ENCODE peak calls at places on chromosomes 16 and 17, in eight cellular contexts. O is A549, U is ovary, E is HCT116, V is esophagus squamous epithelium, S is breast epithelium, T is body of pancreas, G is prostate gland. L is an unnamed sample.

GRCh38 chr16:4521971-4522623 is 16.5 kb downstream of the CDIP1 start:
- DNase-seq in O (no peak), U (no peak), E (no peak), V (no peak), S (no peak), T (peak; percentile 71), G (no peak), L (no peak)

GRCh38 chr16:69397821-69398521 is 12.2 kb upstream of the TERF2 start:
- DNase-seq in O (peak; percentile 93), U (peak; percentile 72), E (peak; percentile 76), V (no peak), S (no peak), T (peak; percentile 66), G (no peak), L (peak; percentile 29)

GRCh38 chr17:58319181-58320162 is 9.1 kb downstream of the TSPOAP1 start:
- DNase-seq in O (no peak), U (no peak), E (no peak), V (no peak), S (peak; percentile 44), T (no peak), G (no peak), L (no peak)

GRCh38 chr17:30332057-30332542 is 1.8 kb downstream of the TMIGD1 start:
- DNase-seq in O (peak; percentile 73), U (no peak), E (no peak), V (no peak), S (no peak), T (no peak), G (no peak), L (no peak)

GRCh38 chr17:7328840-7329359 is at the start of gene NEURL4:
- DNase-seq in O (peak; percentile 44), U (no peak), E (no peak), V (no peak), S (no peak), T (no peak), G (no peak), L (no peak)

GRCh38 chr16:81686391-81687182 is 92.5 kb upstream of the PLCG2 start:
- DNase-seq in O (no peak), U (no peak), E (no peak), V (no peak), S (no peak), T (no peak), G (no peak), L (no peak)

GRCh38 chr16:50021509-50021908 is 3.5 kb upstream of the CNEP1R1 start:
- DNase-seq in O (peak; percentile 20), U (no peak), E (no peak), V (no peak), S (no peak), T (no peak), G (no peak), L (no peak)

GRCh38 chr17:76077582-76078110 is 1.3 kb upstream of the ZACN start:
- DNase-seq in O (no peak), U (no peak), E (no peak), V (no peak), S (no peak), T (peak; percentile 65), G (no peak), L (no peak)

GRCh38 chr17:61511480-61512182 is 59.4 kb downstream of the TBX4 start:
- DNase-seq in O (no peak), U (no peak), E (no peak), V (no peak), S (no peak), T (no peak), G (peak; percentile 43), L (no peak)

GRCh38 chr17:39208893-39209292 is 8.8 kb downstream of the RPL19 start:
- DNase-seq in O (peak; percentile 54), U (no peak), E (no peak), V (no peak), S (no peak), T (no peak), G (no peak), L (no peak)

GRCh38 chr16:88477631-88478030 is 24.6 kb downstream of the ZFPM1 start:
- DNase-seq in O (no peak), U (no peak), E (no peak), V (no peak), S (no peak), T (no peak), G (no peak), L (no peak)

GRCh38 chr16:88476817-88477397 is 23.8 kb downstream of the ZFPM1 start:
- DNase-seq in O (no peak), U (no peak), E (no peak), V (no peak), S (no peak), T (peak; percentile 50), G (no peak), L (no peak)

GRCh38 chr16:88475037-88475436 is 22.0 kb downstream of the ZFPM1 start:
- DNase-seq in O (no peak), U (no peak), E (no peak), V (no peak), S (no peak), T (no peak), G (no peak), L (no peak)

GRCh38 chr16:88478115-88478514 is 25.0 kb downstream of the ZFPM1 start:
- DNase-seq in O (no peak), U (no peak), E (no peak), V (no peak), S (no peak), T (no peak), G (no peak), L (no peak)

DNA sequence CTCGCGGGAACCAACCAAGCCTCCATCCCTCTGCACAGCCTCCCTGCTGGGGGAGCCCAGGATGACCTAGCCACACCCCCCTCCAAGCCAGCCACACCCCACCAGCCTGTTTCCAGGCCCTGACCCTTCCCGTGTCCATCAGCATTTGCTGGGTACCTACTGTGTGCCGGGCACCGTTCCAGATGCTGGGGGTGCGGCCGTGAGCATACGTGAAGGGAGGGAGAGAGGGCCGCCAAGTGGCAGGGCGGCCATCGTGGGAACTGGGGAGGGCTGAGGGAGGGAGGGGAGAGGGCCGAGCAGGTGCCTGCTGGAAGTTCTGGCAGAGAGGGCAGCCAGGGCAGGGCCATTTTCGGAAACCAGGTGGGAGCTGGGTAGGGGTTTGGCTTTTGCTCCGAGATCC is 23.1 kb downstream of the ZFPM1 start:
- DNase-seq in O (no peak), U (no peak), E (no peak), V (no peak), S (no peak), T (peak; percentile 46), G (no peak), L (no peak)
- H3K4me3 ChIP-seq in O (no peak overlapping the region), U (no peak overlapping the region), E (no peak overlapping the region), V (no peak overlapping the region), S (no peak overlapping the region), T (no peak overlapping the region), G (no peak overlapping the region), L (no peak overlapping the region)

GRCh38 chr17:40343126-40344119 is 21.1 kb downstream of the GJD3 start:
- DNase-seq in O (no peak), U (no peak), E (no peak), V (no peak), S (no peak), T (no peak), G (no peak), L (no peak)

GRCh38 chr17:40345161-40346034 is 19.1 kb downstream of the GJD3 start:
- DNase-seq in O (peak; percentile 72), U (peak; percentile 71), E (no peak), V (no peak), S (no peak), T (peak; percentile 86), G (peak; percentile 64), L (peak; percentile 61)

GRCh38 chr17:40346061-40346767 is 18.3 kb downstream of the GJD3 start:
- DNase-seq in O (no peak), U (no peak), E (no peak), V (no peak), S (no peak), T (no peak), G (no peak), L (peak; percentile 23)

GRCh38 chr17:40342575-40343058 is 21.9 kb downstream of the GJD3 start:
- DNase-seq in O (no peak), U (no peak), E (no peak), V (no peak), S (no peak), T (no peak), G (no peak), L (no peak)

GRCh38 chr17:40344321-40345160 is 20.0 kb downstream of the GJD3 start:
- DNase-seq in O (no peak), U (no peak), E (no peak), V (no peak), S (no peak), T (no peak), G (no peak), L (peak; percentile 26)
- TF ChIP-seq POLR2A in O (no peak), U (no peak), E (no peak), V (no peak), S (no peak), T (no peak), G (no peak), L (no peak)

DNA sequence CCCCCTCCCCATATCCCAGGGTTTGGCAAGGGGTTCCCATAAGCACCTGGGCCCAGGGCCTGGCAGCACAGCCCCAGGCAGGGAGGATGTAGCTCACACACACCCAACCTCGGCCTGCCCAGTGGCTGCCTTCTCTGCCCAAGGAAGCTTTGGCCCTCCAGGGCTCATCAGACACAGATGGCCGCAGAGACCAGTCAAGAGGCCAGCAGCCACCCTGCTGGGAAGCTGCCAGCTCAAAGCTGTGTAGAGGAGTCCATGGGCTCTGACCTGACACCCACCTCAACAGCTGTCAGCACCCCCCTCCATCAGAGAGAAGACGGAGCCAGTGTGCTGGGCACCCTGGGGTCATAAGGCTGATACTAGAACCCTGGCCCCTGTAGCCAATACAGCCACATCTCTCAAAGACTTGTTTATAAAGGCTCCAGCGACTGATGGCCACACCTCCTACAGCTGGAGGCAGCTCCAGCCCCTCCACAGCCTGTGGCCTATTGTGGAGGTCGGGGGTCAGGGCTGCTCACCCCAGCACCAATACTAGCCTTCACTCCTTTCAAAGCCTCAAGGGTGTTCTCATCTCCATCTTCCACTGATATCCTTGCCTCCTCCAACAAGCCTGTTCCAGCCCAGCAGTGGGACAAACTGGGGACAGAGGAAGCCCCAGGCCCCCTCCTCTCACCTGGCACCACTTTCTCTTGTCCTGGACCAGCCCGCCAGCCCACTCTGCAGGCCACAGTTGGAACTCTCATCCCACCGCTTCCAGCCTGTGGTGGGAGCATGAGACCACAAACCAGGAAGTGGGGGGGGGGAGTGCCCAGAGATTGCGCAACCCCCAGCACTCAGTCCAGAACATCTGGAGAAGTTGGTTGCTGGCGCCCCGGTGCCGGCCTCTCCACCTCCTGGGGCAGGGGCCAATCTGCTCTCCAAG is 2.2 kb upstream of the MPG start:
- DNase-seq in O (no peak), U (peak; percentile 94), E (no peak), V (no peak), S (peak; percentile 76), T (peak; percentile 66), G (no peak), L (peak; percentile 87)
- H3K4me3 ChIP-seq in O (no peak overlapping the region), U (no peak overlapping the region), E (no peak overlapping the region), V (peak overlapping the region; percentile 96), S (peak overlapping the region; percentile 99), T (no peak overlapping the region), G (no peak overlapping the region), L (no peak overlapping the region)

DNA sequence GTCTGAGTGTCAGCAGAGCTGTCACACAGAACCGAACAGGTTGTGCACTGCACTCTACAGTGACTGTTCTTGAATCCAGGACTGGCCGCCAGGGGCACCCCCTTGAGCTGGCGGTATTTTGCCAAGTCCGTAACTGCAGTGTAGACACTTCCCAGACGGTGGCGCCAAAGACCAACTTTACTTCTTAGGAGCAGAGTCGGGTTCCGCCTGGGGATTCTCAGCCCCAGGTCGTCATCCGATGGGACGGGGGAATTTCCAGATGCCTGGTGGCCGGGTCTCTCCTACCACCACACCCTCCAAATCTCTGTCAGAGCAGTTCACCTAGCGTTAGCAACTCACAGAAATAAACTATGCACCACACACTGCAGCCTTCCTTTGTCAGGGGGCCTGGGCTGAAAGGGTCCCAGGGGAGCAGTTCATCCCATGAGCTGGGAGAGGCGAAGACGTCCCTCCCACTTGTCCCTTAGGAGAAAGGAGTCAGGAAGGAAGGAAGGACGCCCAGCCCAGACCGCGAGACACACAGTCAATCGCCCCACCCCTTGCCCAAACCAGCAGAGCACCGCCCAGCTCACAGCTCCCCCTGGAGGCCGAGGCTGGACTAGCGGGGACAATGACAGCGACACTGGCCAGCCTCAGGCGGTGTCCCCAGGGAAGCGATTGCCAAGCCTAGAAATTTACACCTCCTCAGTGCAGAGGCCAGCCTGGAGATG is 7.4 kb upstream of the RIPOR1 start:
- DNase-seq in O (peak; percentile 96), U (peak; percentile 97), E (peak; percentile 93), V (peak; percentile 76), S (peak; percentile 96), T (peak; percentile 97), G (peak; percentile 96), L (peak; percentile 97)
- TF ChIP-seq POLR2A in O (peak; percentile 80), U (no peak), E (no peak), V (peak; percentile 46), S (no peak), T (peak; percentile 51), G (peak; percentile 63), L (no peak)